ENCODE peak calls at places on chromosomes 12 and 14, in nine cellular contexts. T is SJSA1, I is LoVo, D is HCEC 1CT, W is GM18507, X is mucosa of descending colon, H is HS-5, O is GDM1, S is GM20000. F is an unnamed sample.

GRCh38 chr14:64113279-64113678 is 180.9 kb downstream of the ESR2 start:
- DNase-seq in T (no peak), I (no peak), D (no peak), W (no peak), X (peak), H (no peak), O (no peak), S (no peak), F (no peak)

GRCh38 chr12:119176267-119177055 is 2.3 kb upstream of the HSPB8 start:
- DNase-seq in T (peak), I (peak), D (peak), W (no peak), X (peak), H (peak), O (no peak), S (no peak), F (no peak)

GRCh38 chr12:62006076-62006732 is 254.0 kb upstream of the USP15 start:
- DNase-seq in T (no peak), I (peak), D (peak), W (peak), X (no peak), H (peak), O (no peak), S (peak), F (peak)

GRCh38 chr12:18261273-18261672 is at the start of gene PIK3C2G:
- DNase-seq in T (no peak), I (no peak), D (no peak), W (no peak), X (no peak), H (no peak), O (no peak), S (no peak), F (no peak)

GRCh38 chr12:115771065-115771464 is 506.4 kb downstream of the MED13L start:
- DNase-seq in T (no peak), I (no peak), D (no peak), W (no peak), X (peak), H (no peak), O (no peak), S (no peak), F (no peak)

GRCh38 chr12:27572486-27573255 is 48.7 kb downstream of the PPFIBP1 start:
- DNase-seq in T (no peak), I (no peak), D (peak), W (no peak), X (no peak), H (no peak), O (no peak), S (no peak), F (no peak)

GRCh38 chr12:16350682-16351081 is 3.2 kb downstream of the MGST1 start:
- DNase-seq in T (no peak), I (peak), D (peak), W (no peak), X (no peak), H (peak), O (no peak), S (no peak), F (no peak)

GRCh38 chr14:105326891-105327694 is 12.5 kb downstream of the PACS2 start:
- DNase-seq in T (no peak), I (no peak), D (no peak), W (no peak), X (no peak), H (no peak), O (no peak), S (no peak), F (no peak)

GRCh38 chr12:6821674-6822433 is at the start of gene GPR162:
- DNase-seq in T (no peak), I (no peak), D (peak), W (no peak), X (peak), H (no peak), O (peak), S (no peak), F (no peak)

GRCh38 chr14:105337966-105338365 is 23.4 kb downstream of the PACS2 start:
- DNase-seq in T (no peak), I (no peak), D (no peak), W (no peak), X (no peak), H (no peak), O (no peak), S (no peak), F (peak)

GRCh38 chr14:58637040-58637390 is 747 bp upstream of the DACT1 start:
- DNase-seq in T (peak), I (no peak), D (peak), W (no peak), X (peak), H (no peak), O (no peak), S (no peak), F (peak)

GRCh38 chr12:25864287-25864686 is 94.2 kb upstream of the RASSF8 start:
- DNase-seq in T (no peak), I (no peak), D (no peak), W (no peak), X (no peak), H (no peak), O (no peak), S (no peak), F (no peak)

GRCh38 chr12:19614601-19615442 is 175.5 kb downstream of the AEBP2 start:
- DNase-seq in T (no peak), I (no peak), D (no peak), W (no peak), X (no peak), H (no peak), O (no peak), S (no peak), F (no peak)

GRCh38 chr12:57488397-57489156 is 709 bp downstream of the MARS1 start:
- DNase-seq in T (peak), I (no peak), D (no peak), W (no peak), X (peak), H (no peak), O (no peak), S (no peak), F (no peak)

GRCh38 chr14:31592619-31593018 is 31.4 kb downstream of the NUBPL start:
- DNase-seq in T (no peak), I (no peak), D (no peak), W (no peak), X (no peak), H (no peak), O (no peak), S (no peak), F (no peak)

GRCh38 chr12:54723653-54724256 is 75.6 kb upstream of the DCD start:
- DNase-seq in T (no peak), I (peak), D (peak), W (no peak), X (no peak), H (no peak), O (peak), S (peak), F (peak)

GRCh38 chr12:23350808-23351207 is 598.7 kb downstream of the SOX5 start:
- DNase-seq in T (no peak), I (no peak), D (no peak), W (no peak), X (no peak), H (no peak), O (no peak), S (peak), F (no peak)

GRCh38 chr14:96176275-96176674 is 28.4 kb upstream of the BDKRB2 start:
- DNase-seq in T (no peak), I (no peak), D (peak), W (no peak), X (no peak), H (peak), O (no peak), S (no peak), F (no peak)

GRCh38 chr12:102876883-102877282 is 40.2 kb downstream of the PAH start:
- DNase-seq in T (no peak), I (no peak), D (no peak), W (no peak), X (no peak), H (no peak), O (no peak), S (no peak), F (no peak)

GRCh38 chr12:12327802-12328201 is 22.2 kb downstream of the MANSC1 start:
- DNase-seq in T (no peak), I (peak), D (peak), W (peak), X (no peak), H (peak), O (no peak), S (peak), F (peak)